ENCODE peak calls at places on chromosome 2, in nine cellular contexts. One of them, this sample, is unnamed.
A peak's percentile ranks its signal among the peaks of the same experiment; 100 is the strongest.

GRCh38 chr2:62201307-62201706 is 5.4 kb downstream of the B3GNT2 start:
- DNase-seq in body of pancreas: no peak
- DNase-seq in tibial artery: no peak
- DNase-seq in upper lobe of right lung: no peak
- DNase-seq in CD8-positive, alpha-beta T cell: no peak
- DNase-seq in PC-9: no peak
- DNase-seq in stomach: no peak
- DNase-seq in WERI-Rb-1: no peak
- DNase-seq in mammary epithelial cell: no peak
- DNase-seq in this sample: no peak

GRCh38 chr2:65722028-65722427 is 289.6 kb upstream of the SPRED2 start:
- DNase-seq in PC-9: no peak
- DNase-seq in tibial artery: peak; percentile 27
- DNase-seq in body of pancreas: peak; percentile 42
- DNase-seq in mammary epithelial cell: peak; percentile 9
- DNase-seq in stomach: peak; percentile 44
- DNase-seq in CD8-positive, alpha-beta T cell: no peak
- DNase-seq in WERI-Rb-1: peak; percentile 59
- DNase-seq in upper lobe of right lung: no peak
- DNase-seq in this sample: no peak

GRCh38 chr2:187525164-187525900 is 28.9 kb downstream of the TFPI start:
- DNase-seq in upper lobe of right lung: no peak
- DNase-seq in stomach: no peak
- DNase-seq in PC-9: no peak
- DNase-seq in WERI-Rb-1: no peak
- DNase-seq in tibial artery: no peak
- DNase-seq in CD8-positive, alpha-beta T cell: no peak
- DNase-seq in body of pancreas: no peak
- DNase-seq in mammary epithelial cell: no peak
- DNase-seq in this sample: no peak

GRCh38 chr2:558302-558642 is 118.9 kb downstream of the TMEM18 start:
- DNase-seq in body of pancreas: no peak
- DNase-seq in WERI-Rb-1: no peak
- DNase-seq in CD8-positive, alpha-beta T cell: no peak
- DNase-seq in upper lobe of right lung: no peak
- DNase-seq in stomach: no peak
- DNase-seq in tibial artery: no peak
- DNase-seq in PC-9: no peak
- DNase-seq in mammary epithelial cell: no peak
- DNase-seq in this sample: no peak

GRCh38 chr2:63888490-63889402 is 47.0 kb downstream of the UGP2 start:
- DNase-seq in CD8-positive, alpha-beta T cell: peak; percentile 48
- DNase-seq in mammary epithelial cell: peak; percentile 41
- DNase-seq in tibial artery: no peak
- DNase-seq in stomach: peak; percentile 41
- DNase-seq in body of pancreas: peak; percentile 67
- DNase-seq in WERI-Rb-1: peak; percentile 58
- DNase-seq in PC-9: peak; percentile 51
- DNase-seq in upper lobe of right lung: no peak
- DNase-seq in this sample: no peak

GRCh38 chr2:12543452-12544220 is 173.1 kb upstream of the TRIB2 start:
- DNase-seq in stomach: no peak
- DNase-seq in tibial artery: no peak
- DNase-seq in mammary epithelial cell: no peak
- DNase-seq in PC-9: no peak
- DNase-seq in WERI-Rb-1: no peak
- DNase-seq in body of pancreas: no peak
- DNase-seq in CD8-positive, alpha-beta T cell: no peak
- DNase-seq in upper lobe of right lung: no peak
- DNase-seq in this sample: no peak

GRCh38 chr2:134391751-134392160 is 137.9 kb downstream of the MGAT5 start:
- DNase-seq in WERI-Rb-1: no peak
- DNase-seq in stomach: no peak
- DNase-seq in mammary epithelial cell: peak; percentile 96
- DNase-seq in CD8-positive, alpha-beta T cell: no peak
- DNase-seq in PC-9: peak; percentile 64
- DNase-seq in tibial artery: no peak
- DNase-seq in body of pancreas: peak; percentile 11
- DNase-seq in upper lobe of right lung: no peak
- DNase-seq in this sample: no peak

GRCh38 chr2:11748018-11748860 is 1.8 kb downstream of the LPIN1 start:
- DNase-seq in mammary epithelial cell: no peak
- DNase-seq in WERI-Rb-1: no peak
- DNase-seq in PC-9: no peak
- DNase-seq in tibial artery: no peak
- DNase-seq in CD8-positive, alpha-beta T cell: no peak
- DNase-seq in upper lobe of right lung: no peak
- DNase-seq in stomach: no peak
- DNase-seq in body of pancreas: no peak
- DNase-seq in this sample: no peak

GRCh38 chr2:44954902-44955592 is 13.5 kb downstream of the SIX3 start:
- DNase-seq in tibial artery: no peak
- DNase-seq in stomach: no peak
- DNase-seq in WERI-Rb-1: no peak
- DNase-seq in CD8-positive, alpha-beta T cell: no peak
- DNase-seq in mammary epithelial cell: no peak
- DNase-seq in body of pancreas: no peak
- DNase-seq in upper lobe of right lung: no peak
- DNase-seq in PC-9: no peak
- DNase-seq in this sample: no peak

GRCh38 chr2:66854304-66854703 is 419.4 kb downstream of the MEIS1 start:
- DNase-seq in WERI-Rb-1: no peak
- DNase-seq in stomach: no peak
- DNase-seq in CD8-positive, alpha-beta T cell: no peak
- DNase-seq in PC-9: no peak
- DNase-seq in body of pancreas: no peak
- DNase-seq in upper lobe of right lung: no peak
- DNase-seq in tibial artery: no peak
- DNase-seq in mammary epithelial cell: no peak
- DNase-seq in this sample: no peak

GRCh38 chr2:128304715-128305554 is 13.7 kb downstream of the HS6ST1 start:
- DNase-seq in tibial artery: no peak
- DNase-seq in PC-9: peak; percentile 95
- DNase-seq in body of pancreas: peak; percentile 84
- DNase-seq in CD8-positive, alpha-beta T cell: no peak
- DNase-seq in stomach: peak; percentile 73
- DNase-seq in mammary epithelial cell: peak; percentile 99
- DNase-seq in upper lobe of right lung: peak; percentile 74
- DNase-seq in WERI-Rb-1: peak; percentile 52
- DNase-seq in this sample: peak; percentile 70

GRCh38 chr2:25290811-25291510 is 50.8 kb downstream of the DNMT3A start:
- DNase-seq in tibial artery: no peak
- DNase-seq in CD8-positive, alpha-beta T cell: no peak
- DNase-seq in stomach: no peak
- DNase-seq in PC-9: no peak
- DNase-seq in WERI-Rb-1: no peak
- DNase-seq in body of pancreas: peak; percentile 26
- DNase-seq in mammary epithelial cell: no peak
- DNase-seq in upper lobe of right lung: no peak
- DNase-seq in this sample: no peak

GRCh38 chr2:25294573-25295462 is 46.9 kb downstream of the DNMT3A start:
- DNase-seq in body of pancreas: peak; percentile 71
- DNase-seq in stomach: peak; percentile 80
- DNase-seq in upper lobe of right lung: peak; percentile 89
- DNase-seq in CD8-positive, alpha-beta T cell: peak; percentile 86
- DNase-seq in mammary epithelial cell: peak; percentile 27
- DNase-seq in tibial artery: peak; percentile 80
- DNase-seq in PC-9: peak; percentile 14
- DNase-seq in WERI-Rb-1: peak; percentile 62
- DNase-seq in this sample: no peak

GRCh38 chr2:25292408-25292807 is 49.3 kb downstream of the DNMT3A start:
- DNase-seq in body of pancreas: no peak
- DNase-seq in PC-9: no peak
- DNase-seq in upper lobe of right lung: no peak
- DNase-seq in CD8-positive, alpha-beta T cell: no peak
- DNase-seq in tibial artery: no peak
- DNase-seq in WERI-Rb-1: no peak
- DNase-seq in mammary epithelial cell: no peak
- DNase-seq in stomach: no peak
- DNase-seq in this sample: no peak

GRCh38 chr2:25293958-25294513 is 47.7 kb downstream of the DNMT3A start:
- DNase-seq in WERI-Rb-1: no peak
- DNase-seq in body of pancreas: no peak
- DNase-seq in mammary epithelial cell: no peak
- DNase-seq in CD8-positive, alpha-beta T cell: no peak
- DNase-seq in stomach: no peak
- DNase-seq in tibial artery: no peak
- DNase-seq in PC-9: no peak
- DNase-seq in upper lobe of right lung: no peak
- DNase-seq in this sample: no peak

GRCh38 chr2:25293145-25293544 is 48.6 kb downstream of the DNMT3A start:
- DNase-seq in body of pancreas: no peak
- DNase-seq in CD8-positive, alpha-beta T cell: no peak
- DNase-seq in PC-9: no peak
- DNase-seq in mammary epithelial cell: no peak
- DNase-seq in upper lobe of right lung: no peak
- DNase-seq in stomach: no peak
- DNase-seq in tibial artery: no peak
- DNase-seq in WERI-Rb-1: no peak
- DNase-seq in this sample: no peak
- H3K27ac ChIP-seq in body of pancreas: no peak overlapping the region
- H3K27ac ChIP-seq in CD8-positive, alpha-beta T cell: peak overlapping the region; percentile 18
- H3K27ac ChIP-seq in PC-9: no peak overlapping the region
- H3K27ac ChIP-seq in mammary epithelial cell: no peak overlapping the region
- H3K27ac ChIP-seq in upper lobe of right lung: no peak overlapping the region
- H3K27ac ChIP-seq in stomach: peak overlapping the region; percentile 81
- H3K27ac ChIP-seq in tibial artery: peak overlapping the region; percentile 78
- H3K27ac ChIP-seq in WERI-Rb-1: peak overlapping the region; percentile 12
- H3K27ac ChIP-seq in this sample: no peak overlapping the region

GRCh38 chr2:96186562-96186961 is 22.1 kb downstream of the STARD7 start:
- DNase-seq in upper lobe of right lung: no peak
- DNase-seq in CD8-positive, alpha-beta T cell: no peak
- DNase-seq in stomach: no peak
- DNase-seq in tibial artery: no peak
- DNase-seq in mammary epithelial cell: no peak
- DNase-seq in body of pancreas: no peak
- DNase-seq in WERI-Rb-1: peak; percentile 57
- DNase-seq in PC-9: no peak
- DNase-seq in this sample: no peak

GRCh38 chr2:96185516-96185915 is 23.1 kb downstream of the STARD7 start:
- DNase-seq in WERI-Rb-1: no peak
- DNase-seq in PC-9: no peak
- DNase-seq in stomach: no peak
- DNase-seq in body of pancreas: no peak
- DNase-seq in tibial artery: no peak
- DNase-seq in upper lobe of right lung: no peak
- DNase-seq in CD8-positive, alpha-beta T cell: no peak
- DNase-seq in mammary epithelial cell: no peak
- DNase-seq in this sample: no peak

GRCh38 chr2:96180521-96180920 is 28.1 kb downstream of the STARD7 start:
- DNase-seq in CD8-positive, alpha-beta T cell: no peak
- DNase-seq in mammary epithelial cell: no peak
- DNase-seq in WERI-Rb-1: no peak
- DNase-seq in stomach: no peak
- DNase-seq in body of pancreas: no peak
- DNase-seq in upper lobe of right lung: no peak
- DNase-seq in PC-9: no peak
- DNase-seq in tibial artery: no peak
- DNase-seq in this sample: no peak

GRCh38 chr2:96181529-96181928 is 27.1 kb downstream of the STARD7 start:
- DNase-seq in tibial artery: no peak
- DNase-seq in upper lobe of right lung: no peak
- DNase-seq in CD8-positive, alpha-beta T cell: no peak
- DNase-seq in WERI-Rb-1: no peak
- DNase-seq in mammary epithelial cell: no peak
- DNase-seq in stomach: no peak
- DNase-seq in body of pancreas: no peak
- DNase-seq in PC-9: no peak
- DNase-seq in this sample: no peak

DNA sequence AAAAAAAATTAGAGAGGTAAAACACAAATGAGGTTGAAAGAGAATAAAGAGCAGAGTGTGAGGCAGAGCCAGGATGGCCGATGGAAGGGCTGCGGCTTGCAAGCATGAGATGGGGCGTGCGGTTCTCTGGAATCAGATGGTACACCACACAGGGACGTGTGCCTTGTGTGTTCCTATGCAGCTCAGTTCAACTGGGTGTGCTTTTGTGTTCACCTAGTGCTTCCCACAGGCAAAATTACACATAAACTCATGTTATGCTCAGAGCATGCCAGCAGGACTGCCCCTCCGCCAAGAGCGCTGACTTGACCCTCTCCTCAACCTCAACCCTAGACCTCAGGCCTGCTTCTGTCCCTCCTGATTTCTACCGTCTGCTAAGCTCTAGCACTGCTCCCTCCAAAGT is 24.4 kb downstream of the STARD7 start:
- DNase-seq in WERI-Rb-1: no peak
- DNase-seq in body of pancreas: no peak
- DNase-seq in stomach: no peak
- DNase-seq in mammary epithelial cell: no peak
- DNase-seq in CD8-positive, alpha-beta T cell: no peak
- DNase-seq in upper lobe of right lung: no peak
- DNase-seq in PC-9: no peak
- DNase-seq in tibial artery: no peak
- DNase-seq in this sample: no peak
- H3K36me3 ChIP-seq in WERI-Rb-1: peaks cover 53% of the 10 kb centered on the region
- H3K36me3 ChIP-seq in body of pancreas: peaks cover 6% of the 10 kb centered on the region
- H3K36me3 ChIP-seq in stomach: peaks cover 59% of the 10 kb centered on the region
- H3K36me3 ChIP-seq in mammary epithelial cell: peaks cover 18% of the 10 kb centered on the region
- H3K36me3 ChIP-seq in CD8-positive, alpha-beta T cell: peaks cover 31% of the 10 kb centered on the region
- H3K36me3 ChIP-seq in upper lobe of right lung: peaks cover 49% of the 10 kb centered on the region
- H3K36me3 ChIP-seq in PC-9: peaks cover 20% of the 10 kb centered on the region
- H3K36me3 ChIP-seq in tibial artery: peaks cover 40% of the 10 kb centered on the region
- H3K36me3 ChIP-seq in this sample: peaks cover 55% of the 10 kb centered on the region

DNA sequence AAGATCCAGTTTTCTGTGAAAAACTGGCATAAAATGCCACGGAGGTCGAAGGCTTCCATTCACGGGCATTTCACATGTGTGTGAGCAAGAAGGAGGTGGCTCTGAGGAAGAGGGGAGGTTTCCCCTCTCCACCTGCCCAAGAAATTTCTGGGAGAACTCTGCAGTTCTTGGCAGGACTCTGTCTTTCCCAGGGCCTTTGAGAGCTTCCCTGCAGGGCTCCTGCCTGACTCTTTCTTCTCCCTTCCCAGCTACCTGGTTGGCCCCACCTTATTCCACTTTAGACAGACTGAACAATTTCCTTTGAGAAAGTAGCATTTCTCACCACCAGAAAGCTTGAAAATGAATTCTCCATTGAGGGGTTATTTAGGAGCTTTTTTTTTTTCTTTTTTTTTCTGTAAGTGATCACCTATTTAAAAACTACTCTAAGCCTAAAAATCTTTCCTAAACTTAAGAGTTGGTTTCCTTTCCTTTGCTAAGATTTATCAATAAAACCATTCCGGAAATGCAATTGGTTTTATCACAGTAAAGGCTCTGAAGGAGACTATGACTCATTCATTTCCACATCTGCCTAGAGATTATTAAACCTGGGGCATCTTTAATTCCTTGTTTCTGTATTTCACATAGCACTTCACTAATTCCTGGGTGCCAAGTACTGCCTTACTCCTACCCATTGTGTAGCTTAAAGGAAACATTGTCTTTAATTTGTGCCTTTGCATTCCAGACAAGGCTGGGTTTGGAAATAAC is 59.3 kb downstream of the UNC80 start:
- DNase-seq in upper lobe of right lung: no peak
- DNase-seq in tibial artery: no peak
- DNase-seq in mammary epithelial cell: no peak
- DNase-seq in PC-9: no peak
- DNase-seq in stomach: no peak
- DNase-seq in CD8-positive, alpha-beta T cell: no peak
- DNase-seq in body of pancreas: no peak
- DNase-seq in WERI-Rb-1: no peak
- DNase-seq in this sample: no peak
- H3K27ac ChIP-seq in upper lobe of right lung: no peak overlapping the region
- H3K27ac ChIP-seq in tibial artery: no peak overlapping the region
- H3K27ac ChIP-seq in mammary epithelial cell: no peak overlapping the region
- H3K27ac ChIP-seq in PC-9: no peak overlapping the region
- H3K27ac ChIP-seq in stomach: no peak overlapping the region
- H3K27ac ChIP-seq in CD8-positive, alpha-beta T cell: no peak overlapping the region
- H3K27ac ChIP-seq in body of pancreas: no peak overlapping the region
- H3K27ac ChIP-seq in WERI-Rb-1: no peak overlapping the region
- H3K27ac ChIP-seq in this sample: no peak overlapping the region

GRCh38 chr2:188695953-188696352 is 278.2 kb upstream of the COL3A1 start:
- DNase-seq in CD8-positive, alpha-beta T cell: no peak
- DNase-seq in tibial artery: no peak
- DNase-seq in stomach: no peak
- DNase-seq in WERI-Rb-1: no peak
- DNase-seq in body of pancreas: no peak
- DNase-seq in upper lobe of right lung: no peak
- DNase-seq in mammary epithelial cell: peak; percentile 47
- DNase-seq in PC-9: no peak
- DNase-seq in this sample: no peak
- H3K36me3 ChIP-seq in CD8-positive, alpha-beta T cell: no peaks in the 10 kb centered on the region
- H3K36me3 ChIP-seq in tibial artery: no peaks in the 10 kb centered on the region
- H3K36me3 ChIP-seq in stomach: no peaks in the 10 kb centered on the region
- H3K36me3 ChIP-seq in WERI-Rb-1: no peaks in the 10 kb centered on the region
- H3K36me3 ChIP-seq in body of pancreas: no peaks in the 10 kb centered on the region
- H3K36me3 ChIP-seq in upper lobe of right lung: no peaks in the 10 kb centered on the region
- H3K36me3 ChIP-seq in mammary epithelial cell: no peaks in the 10 kb centered on the region
- H3K36me3 ChIP-seq in PC-9: no peaks in the 10 kb centered on the region
- H3K36me3 ChIP-seq in this sample: no peaks in the 10 kb centered on the region

This sample was measured in Peyer's patch.